ENCODE peak calls at places on chromosomes 7 and 10, in four cellular contexts. K, R, F and Y are unnamed samples.

GRCh38 chr10:72186633-72187330 is 29.0 kb upstream of the ANAPC16 start:
- DNase-seq in K (no peak), R (no peak), F (no peak), Y (peak)

GRCh38 chr7:23469150-23469960 is 936 bp downstream of the IGF2BP3 start:
- DNase-seq in K (no peak), R (peak), F (no peak), Y (peak)

GRCh38 chr7:42720871-42721835 is 190.7 kb downstream of the C7orf25 start:
- DNase-seq in K (no peak), R (no peak), F (no peak), Y (no peak)

GRCh38 chr10:130040817-130041330 is 69.8 kb downstream of the C10orf143 start:
- DNase-seq in K (no peak), R (no peak), F (no peak), Y (no peak)

GRCh38 chr7:107404740-107405537 is 64.9 kb upstream of the GPR22 start:
- DNase-seq in K (no peak), R (no peak), F (no peak), Y (no peak)

GRCh38 chr10:117222552-117223412 is 18.1 kb upstream of the SLC18A2 start:
- DNase-seq in K (no peak), R (no peak), F (no peak), Y (no peak)

GRCh38 chr10:44998146-44998631 is 2.5 kb upstream of the ZNF22 start:
- DNase-seq in K (no peak), R (no peak), F (no peak), Y (no peak)

GRCh38 chr10:349081-349480 is 213.8 kb downstream of the ZMYND11 start:
- DNase-seq in K (no peak), R (no peak), F (no peak), Y (no peak)

GRCh38 chr10:119687192-119688032 is 36.2 kb downstream of the BAG3 start:
- DNase-seq in K (peak), R (no peak), F (peak), Y (no peak)

GRCh38 chr7:135745702-135746312 is 2.8 kb downstream of the FAM180A start:
- DNase-seq in K (no peak), R (no peak), F (no peak), Y (no peak)

GRCh38 chr10:67612577-67613537 is 83.1 kb downstream of the CTNNA3 start:
- DNase-seq in K (no peak), R (no peak), F (no peak), Y (no peak)

GRCh38 chr7:111531993-111532392 is 30.3 kb downstream of the IMMP2L start:
- DNase-seq in K (no peak), R (no peak), F (no peak), Y (no peak)

GRCh38 chr10:78290131-78290750 is 256.6 kb downstream of the RPS24 start:
- DNase-seq in K (no peak), R (no peak), F (no peak), Y (no peak)

GRCh38 chr10:22244001-22244400 is 26.2 kb upstream of the EBLN1 start:
- DNase-seq in K (peak), R (no peak), F (no peak), Y (no peak)

GRCh38 chr10:10657139-10657760 is 360.4 kb upstream of the CELF2 start:
- DNase-seq in K (no peak), R (no peak), F (no peak), Y (no peak)

GRCh38 chr7:732094-732541 is 5.0 kb upstream of the PRKAR1B start:
- DNase-seq in K (peak), R (no peak), F (peak), Y (peak)

GRCh38 chr7:151378011-151378410 is 31.8 kb downstream of the WDR86 start:
- DNase-seq in K (no peak), R (no peak), F (no peak), Y (no peak)

GRCh38 chr7:81600608-81601007 is 169.2 kb downstream of the HGF start:
- DNase-seq in K (no peak), R (no peak), F (no peak), Y (no peak)
- TF ChIP-seq FOXJ3 in K (no peak), R (no peak), F (no peak), Y (no peak)

GRCh38 chr10:61486738-61487396 is 33.7 kb upstream of the TMEM26 start:
- DNase-seq in K (no peak), R (no peak), F (peak), Y (no peak)
- TF ChIP-seq FOXJ3 in K (no peak), R (no peak), F (no peak), Y (no peak)

GRCh38 chr10:56346845-56347415 is 14.1 kb downstream of the ZWINT start:
- DNase-seq in K (no peak), R (no peak), F (no peak), Y (no peak)
- TF ChIP-seq FOXJ3 in K (no peak), R (no peak), F (no peak), Y (no peak)

GRCh38 chr7:47472444-47473157 is 109.3 kb downstream of the TNS3 start:
- DNase-seq in K (no peak), R (no peak), F (no peak), Y (no peak)
- TF ChIP-seq FOXJ3 in K (no peak), R (no peak), F (no peak), Y (no peak)

DNA sequence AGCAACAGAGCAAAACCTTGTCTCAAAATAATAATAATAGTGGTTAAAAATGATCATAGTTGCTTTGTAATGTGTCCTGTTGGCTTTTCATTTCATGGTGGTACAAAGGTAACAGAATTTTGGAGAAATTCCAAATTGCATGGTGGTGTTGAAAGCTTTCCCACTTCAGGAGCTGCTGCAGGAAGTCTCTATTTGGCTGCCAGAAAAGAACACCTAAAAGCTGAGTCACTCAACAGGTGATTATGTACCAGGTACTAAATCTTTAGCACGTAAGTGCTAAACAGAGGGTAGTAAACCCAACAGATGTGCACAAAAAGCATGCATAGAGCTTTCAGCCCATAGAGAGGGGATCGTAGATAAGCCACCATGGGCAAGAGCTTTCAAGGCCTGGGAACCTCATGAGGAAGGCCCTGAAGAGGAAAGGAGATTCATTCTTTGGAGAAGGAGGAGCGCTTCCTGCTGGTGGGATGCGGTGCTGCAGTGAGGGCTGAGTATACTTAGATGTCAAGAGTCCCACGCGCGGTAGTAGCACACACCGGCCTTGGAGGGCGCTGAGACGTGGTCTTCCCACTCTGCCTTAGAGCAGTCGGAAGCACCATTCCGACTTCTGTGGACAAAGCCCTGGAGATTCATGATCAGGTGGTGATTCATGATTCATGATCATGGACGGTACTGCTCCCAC is 118.7 kb downstream of the RALA start:
- DNase-seq in K (peak), R (peak), F (no peak), Y (peak)
- TF ChIP-seq FOXJ3 in K (no peak), R (no peak), F (no peak), Y (no peak)